ENCODE peak calls at places on chromosomes 6 and 20, in ten cellular contexts. S is dorsolateral prefrontal cortex, G is B cell, A is astrocyte of the cerebellum, Z is sigmoid colon, I is uterus, O is IMR-90, W is cardiac fibroblast, J is keratinocyte, M is fibroblast of pulmonary artery. E is an unnamed sample.

GRCh38 chr20:52166150-52166549 is 25.4 kb downstream of the ZFP64 start:
- DNase-seq in S (no peak), G (no peak), A (no peak), Z (no peak), I (no peak), O (no peak), W (no peak), J (no peak), M (no peak), E (no peak)

GRCh38 chr6:115358616-115359015 is 702.1 kb downstream of the FRK start:
- DNase-seq in S (no peak), G (no peak), A (no peak), Z (no peak), I (no peak), O (no peak), W (no peak), J (no peak), M (no peak), E (no peak)

GRCh38 chr6:110447761-110448160 is 28.7 kb downstream of the SLC22A16 start:
- DNase-seq in S (no peak), G (no peak), A (no peak), Z (no peak), I (no peak), O (no peak), W (no peak), J (no peak), M (no peak), E (no peak)

GRCh38 chr6:8238772-8239683 is 136.7 kb upstream of the EEF1E1 start:
- DNase-seq in S (no peak), G (no peak), A (no peak), Z (no peak), I (no peak), O (no peak), W (no peak), J (no peak), M (no peak), E (no peak)

GRCh38 chr6:122246906-122247658 is 152.4 kb upstream of the HSF2 start:
- DNase-seq in S (no peak), G (no peak), A (no peak), Z (no peak), I (no peak), O (no peak), W (no peak), J (no peak), M (no peak), E (no peak)

GRCh38 chr20:8399963-8400362 is 267.9 kb downstream of the PLCB1 start:
- DNase-seq in S (no peak), G (peak), A (no peak), Z (no peak), I (no peak), O (no peak), W (no peak), J (no peak), M (no peak), E (no peak)

GRCh38 chr6:37134622-37135191 is 35.2 kb upstream of the PIM1 start:
- DNase-seq in S (no peak), G (no peak), A (peak), Z (peak), I (peak), O (peak), W (peak), J (peak), M (peak), E (no peak)

GRCh38 chr20:40251284-40251932 is 437.6 kb downstream of the MAFB start:
- DNase-seq in S (no peak), G (no peak), A (no peak), Z (no peak), I (no peak), O (peak), W (peak), J (no peak), M (peak), E (peak)

GRCh38 chr6:168583821-168584220 is 142.8 kb downstream of the SMOC2 start:
- DNase-seq in S (no peak), G (no peak), A (no peak), Z (peak), I (no peak), O (no peak), W (no peak), J (no peak), M (no peak), E (no peak)

GRCh38 chr6:71194730-71195129 is 93.9 kb upstream of the OGFRL1 start:
- DNase-seq in S (no peak), G (no peak), A (peak), Z (no peak), I (no peak), O (peak), W (peak), J (no peak), M (peak), E (no peak)

GRCh38 chr20:2752631-2753455 is 47.6 kb downstream of the CPXM1 start:
- DNase-seq in S (no peak), G (peak), A (no peak), Z (peak), I (peak), O (peak), W (peak), J (no peak), M (peak), E (peak)

DNA sequence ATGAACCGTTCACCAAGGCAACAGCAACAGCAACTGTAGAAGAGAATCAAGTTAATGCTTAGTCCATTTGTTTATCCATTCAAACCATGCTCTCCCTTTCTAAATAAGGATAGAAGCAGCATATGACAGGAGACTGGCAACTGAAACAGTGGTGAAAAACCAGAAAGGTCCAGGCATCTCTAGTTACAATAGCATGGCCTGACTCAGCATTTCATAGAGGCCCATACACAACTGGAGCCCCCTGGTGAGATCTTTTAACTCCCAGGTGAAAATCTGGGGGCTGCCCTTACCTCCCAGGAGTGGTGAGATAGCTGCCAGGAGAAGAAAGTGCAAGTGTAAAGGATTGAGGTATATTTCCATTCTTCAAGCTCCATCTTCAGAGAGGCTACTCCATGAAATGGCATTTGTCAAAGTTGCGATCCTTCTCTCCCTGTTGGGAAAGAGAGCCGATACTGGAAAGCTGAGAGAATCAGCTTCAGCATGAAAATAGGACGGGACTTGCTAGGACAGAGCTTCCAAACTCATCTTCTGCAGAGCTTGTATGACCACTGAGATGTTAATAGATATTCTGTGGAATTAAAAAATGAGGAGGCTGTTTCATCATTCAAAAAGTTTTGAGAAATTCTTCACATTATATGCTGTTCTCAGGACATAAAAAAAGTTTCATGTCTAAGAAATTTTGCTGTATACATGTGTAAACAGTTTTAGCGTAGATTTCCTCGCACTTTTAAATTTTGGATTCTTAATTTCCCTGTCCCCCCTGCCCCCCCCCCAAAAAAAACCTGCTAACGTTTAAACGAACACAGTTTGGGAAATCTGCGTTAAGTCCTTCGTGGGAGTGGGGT is 10.9 kb upstream of the SLC2A12 start:
- DNase-seq in S (no peak), G (no peak), A (no peak), Z (no peak), I (no peak), O (peak), W (no peak), J (no peak), M (no peak), E (no peak)
- TF ChIP-seq CTCF in S (no peak), G (no peak), A (no peak), Z (no peak), I (no peak), O (no peak), W (no peak), J (no peak), M (no peak), E (no peak)

GRCh38 chr6:25476126-25476525 is 175.9 kb upstream of the SCGN start:
- DNase-seq in S (no peak), G (no peak), A (peak), Z (no peak), I (no peak), O (peak), W (peak), J (no peak), M (peak), E (no peak)

GRCh38 chr6:25469797-25470388 is 182.1 kb upstream of the SCGN start:
- DNase-seq in S (no peak), G (no peak), A (no peak), Z (no peak), I (no peak), O (no peak), W (no peak), J (no peak), M (no peak), E (no peak)

GRCh38 chr6:25473447-25473846 is 178.6 kb upstream of the SCGN start:
- DNase-seq in S (no peak), G (no peak), A (no peak), Z (no peak), I (no peak), O (no peak), W (no peak), J (no peak), M (no peak), E (no peak)

GRCh38 chr6:25468881-25469280 is 183.1 kb upstream of the SCGN start:
- DNase-seq in S (no peak), G (no peak), A (no peak), Z (no peak), I (no peak), O (no peak), W (no peak), J (no peak), M (no peak), E (no peak)

DNA sequence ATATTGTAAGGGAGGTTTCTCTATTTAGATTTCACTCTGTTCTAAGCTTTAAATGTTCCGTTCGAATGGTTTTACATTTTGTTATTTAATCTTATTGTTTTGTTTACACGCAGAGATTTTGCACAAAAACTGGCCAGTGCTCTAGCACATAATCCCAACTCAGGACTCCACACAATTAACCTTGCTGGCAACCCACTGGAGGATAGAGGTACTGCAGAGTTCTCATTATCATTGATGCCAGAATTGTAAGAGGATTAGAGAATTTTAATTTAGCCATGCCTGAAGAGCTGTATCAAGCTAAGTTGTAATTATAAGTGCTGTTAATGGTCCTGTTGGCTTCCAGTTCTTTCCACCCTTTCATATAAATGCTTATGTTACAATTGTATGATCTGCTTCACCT is 179.7 kb upstream of the SCGN start:
- DNase-seq in S (no peak), G (no peak), A (no peak), Z (no peak), I (no peak), O (no peak), W (no peak), J (no peak), M (no peak), E (peak)
- TF ChIP-seq CTCF in S (no peak), G (no peak), A (peak), Z (no peak), I (no peak), O (peak), W (peak), J (no peak), M (peak), E (peak)

GRCh38 chr6:98416027-98416426 is 418.3 kb upstream of the POU3F2 start:
- DNase-seq in S (no peak), G (no peak), A (no peak), Z (no peak), I (no peak), O (no peak), W (no peak), J (no peak), M (no peak), E (no peak)
- TF ChIP-seq CTCF in S (no peak), G (no peak), A (no peak), Z (no peak), I (no peak), O (no peak), W (no peak), J (no peak), M (no peak), E (no peak)

GRCh38 chr6:21019614-21020013 is 485.4 kb downstream of the CDKAL1 start:
- DNase-seq in S (no peak), G (no peak), A (no peak), Z (no peak), I (no peak), O (peak), W (peak), J (no peak), M (peak), E (no peak)
- TF ChIP-seq CTCF in S (no peak), G (no peak), A (peak), Z (no peak), I (peak), O (peak), W (peak), J (peak), M (peak), E (no peak)

DNA sequence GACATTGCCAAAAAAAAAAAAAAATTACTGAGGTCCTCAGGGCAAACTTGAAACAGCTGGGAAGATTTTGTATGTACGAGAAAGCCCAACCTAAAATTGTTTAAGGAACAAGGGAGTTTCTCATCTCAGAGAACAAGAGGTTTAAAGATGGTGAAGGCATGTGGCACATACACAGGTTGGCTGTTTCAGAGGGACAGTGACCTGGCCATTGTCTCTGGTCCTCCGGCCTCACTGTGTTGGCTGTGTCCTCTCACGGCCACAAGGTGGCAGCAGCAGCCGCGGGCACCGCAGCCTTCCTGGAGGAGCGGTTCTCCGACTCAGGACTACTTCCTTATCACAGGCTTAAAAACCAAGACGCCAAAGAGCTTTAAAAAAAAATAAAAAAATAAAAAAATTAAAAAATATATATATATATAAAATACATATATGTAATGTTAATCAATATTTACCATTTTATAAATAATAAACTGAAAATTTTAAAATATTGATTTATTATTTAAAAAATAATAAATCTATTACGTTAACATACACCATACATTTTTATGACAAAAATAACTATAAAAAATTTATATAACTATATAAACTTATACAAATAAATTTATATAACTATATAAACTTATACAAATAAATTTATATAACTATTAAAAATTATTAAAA is 52.8 kb downstream of the GTF2H5 start:
- DNase-seq in S (peak), G (peak), A (peak), Z (peak), I (peak), O (peak), W (peak), J (peak), M (peak), E (peak)
- TF ChIP-seq CTCF in S (peak), G (peak), A (peak), Z (peak), I (peak), O (peak), W (peak), J (peak), M (peak), E (peak)

GRCh38 chr6:141195251-141195832 is 937.4 kb upstream of the GJE1 start:
- DNase-seq in S (no peak), G (no peak), A (no peak), Z (no peak), I (no peak), O (no peak), W (no peak), J (no peak), M (no peak), E (no peak)
- TF ChIP-seq CTCF in S (no peak), G (no peak), A (no peak), Z (no peak), I (no peak), O (no peak), W (no peak), J (no peak), M (no peak), E (no peak)